ENCODE peak calls at places on chromosomes 3 and 15, in four cellular contexts. U is WTC11, D is HepG2, L is K562. B is an unnamed sample.

GRCh38 chr3:64650096-64650622 is 37.6 kb downstream of the ADAMTS9 start:
- DNase-seq in U (no peak), L (no peak), D (no peak), B (no peak)

GRCh38 chr15:74332611-74333010 is 34.8 kb downstream of the CYP11A1 start:
- DNase-seq in L (no peak), D (no peak), U (no peak), B (no peak)

GRCh38 chr15:78243491-78243941 is 9.2 kb upstream of the ACSBG1 start:
- DNase-seq in D (no peak), U (peak; percentile 66), L (no peak), B (no peak)

GRCh38 chr3:102530443-102531195 is 95.8 kb downstream of the ZPLD1 start:
- DNase-seq in D (no peak), L (no peak), U (no peak), B (peak; percentile 19)

GRCh38 chr15:100083572-100083971 is 258.2 kb downstream of the ADAMTS17 start:
- DNase-seq in U (no peak), D (no peak), L (no peak), B (no peak)

GRCh38 chr15:85430406-85431204 is 50.2 kb downstream of the AKAP13 start:
- DNase-seq in U (no peak), L (no peak), D (no peak), B (no peak)

GRCh38 chr3:102200126-102200525 is 234.7 kb upstream of the ZPLD1 start:
- DNase-seq in L (no peak), U (no peak), D (no peak), B (peak; percentile 44)

GRCh38 chr15:90160781-90161727 is 40.1 kb upstream of the SEMA4B start:
- DNase-seq in U (peak; percentile 56), L (no peak), D (peak; percentile 68), B (peak; percentile 23)

GRCh38 chr15:68808770-68809169 is 11.9 kb downstream of the ANP32A start:
- DNase-seq in U (no peak), L (no peak), D (no peak), B (no peak)

GRCh38 chr3:153440311-153440710 is 278.3 kb downstream of the RAP2B start:
- DNase-seq in U (no peak), L (no peak), D (no peak), B (no peak)

GRCh38 chr3:77524467-77524866 is 484.6 kb downstream of the ROBO2 start:
- DNase-seq in D (no peak), L (no peak), U (no peak), B (no peak)

GRCh38 chr3:31064021-31064420 is 169.6 kb upstream of the GADL1 start:
- DNase-seq in L (no peak), U (no peak), D (no peak), B (no peak)

GRCh38 chr15:48466825-48467224 is 135.6 kb downstream of the DUT start:
- DNase-seq in U (no peak), D (no peak), L (no peak), B (no peak)

GRCh38 chr3:172089250-172089649 is 49.9 kb downstream of the FNDC3B start:
- DNase-seq in D (no peak), L (no peak), U (no peak), B (no peak)

GRCh38 chr3:121649645-121650044 is 11.1 kb downstream of the HCLS1 start:
- DNase-seq in U (no peak), D (no peak), L (no peak), B (no peak)

GRCh38 chr3:36244728-36245127 is 135.6 kb upstream of the STAC start:
- DNase-seq in U (no peak), D (no peak), L (no peak), B (no peak)

GRCh38 chr15:96409231-96410138 is 79.0 kb downstream of the NR2F2 start:
- DNase-seq in U (peak; percentile 37), D (peak; percentile 4), L (peak; percentile 38), B (no peak)

GRCh38 chr3:142057331-142057725 is 92.0 kb downstream of the TFDP2 start:
- DNase-seq in L (no peak), U (no peak), D (no peak), B (no peak)

GRCh38 chr15:90716317-90716975 is 700 bp upstream of the BLM start:
- DNase-seq in L (peak; percentile 29), U (no peak), D (no peak), B (peak; percentile 26)

GRCh38 chr3:67461667-67462142 is 192.7 kb downstream of the SUCLG2 start:
- DNase-seq in L (no peak), U (no peak), D (no peak), B (no peak)

GRCh38 chr3:10356461-10356897 is 35.6 kb upstream of the SEC13 start:
- DNase-seq in D (no peak), L (no peak), U (no peak), B (no peak)

GRCh38 chr3:161305095-161305991 is 66.0 kb downstream of the SPTSSB start:
- DNase-seq in U (no peak), L (peak; percentile 19), D (no peak), B (peak; percentile 17)

GRCh38 chr15:80484312-80484981 is 80.3 kb downstream of the ARNT2 start:
- DNase-seq in D (no peak), U (no peak), L (no peak), B (no peak)

GRCh38 chr3:110419571-110419970 is 652.0 kb upstream of the NECTIN3 start:
- DNase-seq in L (no peak), U (no peak), D (no peak), B (no peak)

GRCh38 chr15:28880680-28881079 is 5.1 kb upstream of the APBA2 start:
- DNase-seq in D (no peak), L (no peak), U (no peak), B (no peak)

GRCh38 chr3:15892828-15893227 is 95.0 kb upstream of the ANKRD28 start:
- DNase-seq in L (no peak), D (no peak), U (no peak), B (no peak)

DNA sequence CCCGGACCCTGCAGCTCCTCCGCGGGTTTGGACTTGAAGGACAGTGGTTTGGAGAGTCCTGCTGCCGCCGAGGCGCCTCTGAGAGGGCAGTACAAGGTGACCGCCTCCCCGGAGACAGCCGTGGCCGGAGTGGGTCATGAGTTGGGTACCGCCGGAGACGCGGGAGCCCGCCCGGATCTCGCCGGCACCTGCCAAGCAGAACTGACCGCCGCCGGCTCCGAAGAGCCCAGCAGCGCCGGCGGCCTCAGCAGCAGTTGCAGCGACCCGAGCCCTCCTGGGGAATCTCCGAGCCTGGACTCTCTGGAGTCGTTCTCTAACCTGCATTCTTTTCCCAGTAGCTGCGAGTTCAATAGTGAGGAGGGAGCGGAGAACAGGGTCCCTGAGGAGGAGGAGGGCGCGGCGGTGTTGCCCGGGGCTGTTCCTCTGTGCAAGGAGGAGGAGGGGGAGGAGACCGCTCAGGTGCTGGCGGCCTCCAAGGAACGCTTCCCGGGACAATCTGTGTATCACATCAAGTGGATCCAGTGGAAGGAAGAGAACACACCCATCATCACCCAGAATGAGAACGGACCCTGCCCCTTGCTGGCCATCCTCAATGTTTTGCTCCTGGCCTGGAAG is 626 bp downstream of the MINDY2 start:
- DNase-seq in L (peak; percentile 50), D (no peak), U (peak; percentile 70), B (peak; percentile 70)
- TF ChIP-seq NR3C1 in L (no peak), D (no peak), U (no peak), B (no peak)

GRCh38 chr15:88470625-88471372 is 3.3 kb downstream of the MRPS11 start:
- DNase-seq in D (no peak), U (no peak), L (peak; percentile 30), B (no peak)

GRCh38 chr15:88465633-88466219 is 1.5 kb downstream of the MRPL46 start:
- DNase-seq in D (peak; percentile 93), L (peak; percentile 27), U (no peak), B (no peak)

GRCh38 chr15:88469321-88469720 is 1.8 kb downstream of the MRPS11 start:
- DNase-seq in D (no peak), U (no peak), L (no peak), B (no peak)

GRCh38 chr15:88467073-88467934 is at the start of the genes MRPL46 and MRPS11:
- DNase-seq in L (peak; percentile 91), U (peak; percentile 87), D (peak; percentile 79), B (peak; percentile 92)

DNA sequence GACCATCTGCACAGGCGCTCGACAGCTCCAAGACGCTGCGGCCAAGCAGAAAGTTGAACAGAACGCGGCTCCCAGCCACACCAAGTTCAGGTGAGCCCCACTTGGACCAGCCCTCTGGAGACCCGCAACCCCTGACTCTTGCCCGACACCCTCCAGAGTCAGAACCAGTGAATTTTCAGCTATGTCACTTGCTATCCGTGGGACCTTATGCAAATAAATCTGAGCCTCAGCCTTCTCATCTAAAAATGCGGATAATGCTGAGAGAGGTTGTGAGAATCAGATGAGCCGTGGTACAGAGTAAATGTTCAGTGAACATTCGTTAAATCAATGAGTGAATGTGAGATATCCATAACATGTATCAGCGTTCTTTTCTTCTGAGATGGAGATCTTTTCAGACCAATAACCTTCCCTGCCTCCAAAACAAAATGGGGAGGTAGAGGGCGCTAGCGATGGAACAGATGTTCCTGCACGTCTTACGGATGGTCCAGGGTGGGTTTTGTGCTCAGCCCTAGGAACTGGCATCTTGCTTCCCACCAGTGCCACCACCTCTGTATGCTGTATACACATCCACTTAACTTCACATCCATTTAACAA is 524 bp downstream of the MRPS11 start:
- DNase-seq in U (no peak), L (peak; percentile 43), D (no peak), B (no peak)
- TF ChIP-seq NR3C1 in U (no peak), L (no peak), D (no peak), B (no peak)

DNA sequence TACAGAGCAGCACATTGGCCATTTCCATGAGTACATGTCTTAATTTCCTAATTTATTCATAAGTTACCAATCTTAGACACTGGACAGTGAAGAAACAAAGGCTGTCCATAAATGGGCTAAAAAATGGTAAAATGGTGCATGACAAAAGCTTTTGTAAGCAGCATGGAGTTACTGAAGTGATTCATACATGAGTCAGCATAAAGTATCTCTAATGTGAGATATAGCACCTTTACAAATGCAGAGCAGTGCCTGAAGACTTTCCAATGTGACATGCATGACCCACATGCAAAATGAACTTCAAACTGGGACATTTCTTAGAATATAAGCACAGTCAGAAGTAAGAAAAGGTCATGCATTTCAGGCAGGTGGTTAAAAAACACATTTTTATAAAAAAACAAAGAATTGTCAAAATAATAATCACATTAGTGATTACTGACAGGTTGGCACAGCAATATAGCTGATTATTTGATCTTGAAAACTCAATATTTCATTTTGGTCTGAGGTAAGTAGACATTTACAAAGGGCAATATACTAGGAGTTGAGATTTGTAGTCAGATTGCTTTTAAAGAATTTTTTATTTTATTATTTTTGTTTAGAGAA is 299.3 kb downstream of the PLCL2 start:
- DNase-seq in U (no peak), D (no peak), L (peak; percentile 27), B (peak; percentile 11)
- TF ChIP-seq NR3C1 in U (no peak), D (no peak), L (no peak), B (no peak)

GRCh38 chr3:195844671-195845218 is 33.0 kb upstream of the MUC4 start:
- DNase-seq in D (no peak), L (no peak), U (no peak), B (no peak)
- TF ChIP-seq NR3C1 in D (no peak), L (no peak), U (no peak), B (no peak)

GRCh38 chr3:13518516-13519351 is 30.2 kb upstream of the FBLN2 start:
- DNase-seq in L (no peak), U (no peak), D (no peak), B (no peak)
- TF ChIP-seq NR3C1 in L (no peak), U (no peak), D (no peak), B (no peak)

DNA sequence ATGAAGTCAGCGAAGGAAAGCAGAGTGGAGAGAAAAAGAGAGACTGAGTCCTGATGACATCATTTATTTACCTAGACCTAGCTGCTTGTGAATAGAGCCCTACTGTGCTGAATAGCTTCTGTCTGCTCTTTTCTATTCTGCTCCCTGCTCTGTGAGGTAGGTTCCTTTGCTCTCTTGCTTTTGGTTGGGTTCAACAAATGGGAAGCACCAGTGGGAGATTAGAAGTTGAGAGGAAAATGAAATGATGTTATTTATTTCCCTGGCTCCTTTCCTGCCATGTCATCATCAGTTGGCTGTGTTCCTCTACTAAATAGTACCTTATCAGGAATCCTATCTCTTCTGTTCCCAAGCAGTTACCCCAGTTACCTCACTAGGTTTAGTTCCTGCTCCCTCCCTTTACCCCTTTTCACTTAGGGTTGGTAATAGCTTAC is 23.5 kb downstream of the DTWD1 start:
- DNase-seq in D (no peak), L (no peak), U (no peak), B (no peak)
- TF ChIP-seq NR3C1 in D (no peak), L (no peak), U (no peak), B (no peak)

B was measured in A549.